ENCODE peak calls at places on chromosomes 3 and 15, in four cellular contexts. One of them, this sample, is unnamed.
A peak's percentile ranks its signal among the peaks of the same experiment; 100 is the strongest.

GRCh38 chr3:25661694-25662455 is 2.8 kb downstream of the TOP2B start:
- DNase-seq in GM12878: no peak
- DNase-seq in K562: no peak
- DNase-seq in HepG2: no peak
- DNase-seq in this sample: peak; percentile 37

GRCh38 chr3:3743754-3744153 is 55.5 kb upstream of the LRRN1 start:
- DNase-seq in HepG2: no peak
- DNase-seq in GM12878: no peak
- DNase-seq in K562: no peak
- DNase-seq in this sample: no peak

GRCh38 chr15:96160800-96161199 is 169.7 kb upstream of the NR2F2 start:
- DNase-seq in K562: no peak
- DNase-seq in GM12878: no peak
- DNase-seq in HepG2: no peak
- DNase-seq in this sample: no peak

GRCh38 chr3:197750863-197751737 is 1.4 kb downstream of the FYTTD1 start:
- DNase-seq in K562: peak; percentile 59
- DNase-seq in GM12878: no peak
- DNase-seq in HepG2: no peak
- DNase-seq in this sample: peak; percentile 32

GRCh38 chr3:151011427-151011826 is 38.9 kb upstream of the CLRN1 start:
- DNase-seq in HepG2: no peak
- DNase-seq in K562: no peak
- DNase-seq in GM12878: no peak
- DNase-seq in this sample: no peak

GRCh38 chr3:15108082-15108545 is 9.2 kb upstream of the RBSN start:
- DNase-seq in HepG2: peak; percentile 64
- DNase-seq in K562: peak; percentile 91
- DNase-seq in GM12878: no peak
- DNase-seq in this sample: peak; percentile 86

GRCh38 chr3:101732240-101732641 is 7.8 kb downstream of the CEP97 start:
- DNase-seq in K562: no peak
- DNase-seq in HepG2: no peak
- DNase-seq in GM12878: no peak
- DNase-seq in this sample: no peak

GRCh38 chr3:188468196-188468595 is 314.2 kb downstream of the LPP start:
- DNase-seq in K562: no peak
- DNase-seq in GM12878: no peak
- DNase-seq in HepG2: no peak
- DNase-seq in this sample: no peak

GRCh38 chr15:44541282-44541958 is 4.5 kb downstream of the EIF3J start:
- DNase-seq in K562: no peak
- DNase-seq in GM12878: no peak
- DNase-seq in HepG2: peak; percentile 16
- DNase-seq in this sample: no peak

GRCh38 chr15:53312707-53313106 is 446.8 kb downstream of the WDR72 start:
- DNase-seq in HepG2: no peak
- DNase-seq in GM12878: no peak
- DNase-seq in K562: no peak
- DNase-seq in this sample: no peak

GRCh38 chr15:64461577-64462162 is 1.3 kb downstream of the ZNF609 start:
- DNase-seq in K562: peak; percentile 96
- DNase-seq in HepG2: peak; percentile 6
- DNase-seq in GM12878: no peak
- DNase-seq in this sample: peak; percentile 49

GRCh38 chr3:62051506-62051905 is 321.8 kb downstream of the FEZF2 start:
- DNase-seq in HepG2: peak; percentile 16
- DNase-seq in K562: peak; percentile 15
- DNase-seq in GM12878: no peak
- DNase-seq in this sample: peak; percentile 13

GRCh38 chr3:161913786-161914389 is 417.3 kb downstream of the OTOL1 start:
- DNase-seq in GM12878: no peak
- DNase-seq in HepG2: peak; percentile 59
- DNase-seq in K562: no peak
- DNase-seq in this sample: no peak

GRCh38 chr3:133905376-133905775 is 9.7 kb upstream of the RAB6B start:
- DNase-seq in GM12878: no peak
- DNase-seq in HepG2: no peak
- DNase-seq in K562: no peak
- DNase-seq in this sample: no peak

GRCh38 chr3:34843479-34843870 is 795.9 kb upstream of the ARPP21 start:
- DNase-seq in GM12878: no peak
- DNase-seq in HepG2: no peak
- DNase-seq in K562: no peak
- DNase-seq in this sample: no peak

GRCh38 chr15:70492240-70493177 is 270.8 kb downstream of the UACA start:
- DNase-seq in GM12878: no peak
- DNase-seq in HepG2: no peak
- DNase-seq in K562: peak; percentile 18
- DNase-seq in this sample: peak; percentile 80

GRCh38 chr3:9866639-9867038 is 13.4 kb downstream of the CIDEC start:
- DNase-seq in HepG2: no peak
- DNase-seq in K562: no peak
- DNase-seq in GM12878: no peak
- DNase-seq in this sample: no peak

GRCh38 chr15:24734391-24734790 is 58.8 kb downstream of the NPAP1 start:
- DNase-seq in HepG2: no peak
- DNase-seq in K562: no peak
- DNase-seq in GM12878: no peak
- DNase-seq in this sample: no peak

GRCh38 chr3:59812778-59813558 is 763.1 kb upstream of the CFAP20DC start:
- DNase-seq in GM12878: no peak
- DNase-seq in HepG2: no peak
- DNase-seq in K562: no peak
- DNase-seq in this sample: no peak

GRCh38 chr15:73813071-73813470 is 59.9 kb upstream of the INSYN1 start:
- DNase-seq in HepG2: no peak
- DNase-seq in K562: no peak
- DNase-seq in GM12878: no peak
- DNase-seq in this sample: no peak

GRCh38 chr3:107064445-107065060 is 312.7 kb upstream of the CCDC54 start:
- DNase-seq in HepG2: peak; percentile 44
- DNase-seq in K562: peak; percentile 62
- DNase-seq in GM12878: peak; percentile 25
- DNase-seq in this sample: peak; percentile 50

GRCh38 chr3:141795719-141796435 is 32.7 kb downstream of the GRK7 start:
- DNase-seq in GM12878: no peak
- DNase-seq in K562: no peak
- DNase-seq in HepG2: no peak
- DNase-seq in this sample: peak; percentile 42

GRCh38 chr3:67551366-67552016 is 102.9 kb downstream of the SUCLG2 start:
- DNase-seq in HepG2: no peak
- DNase-seq in GM12878: no peak
- DNase-seq in K562: no peak
- DNase-seq in this sample: no peak

GRCh38 chr15:37880009-37880834 is 54.2 kb upstream of the TMCO5A start:
- DNase-seq in K562: peak; percentile 30
- DNase-seq in GM12878: no peak
- DNase-seq in HepG2: peak; percentile 7
- DNase-seq in this sample: no peak

GRCh38 chr3:136266468-136266867 is 16.3 kb downstream of the PCCB start:
- DNase-seq in K562: no peak
- DNase-seq in GM12878: no peak
- DNase-seq in HepG2: peak; percentile 16
- DNase-seq in this sample: no peak

GRCh38 chr15:76328962-76329361 is 7.6 kb upstream of the ISL2 start:
- DNase-seq in K562: no peak
- DNase-seq in HepG2: no peak
- DNase-seq in GM12878: no peak
- DNase-seq in this sample: no peak

GRCh38 chr3:53134631-53135232 is 4.5 kb upstream of the RFT1 start:
- DNase-seq in K562: peak; percentile 45
- DNase-seq in GM12878: no peak
- DNase-seq in HepG2: peak; percentile 61
- DNase-seq in this sample: peak; percentile 84

GRCh38 chr3:119427669-119428068 is 35.7 kb downstream of the TMEM39A start:
- DNase-seq in GM12878: no peak
- DNase-seq in K562: no peak
- DNase-seq in HepG2: no peak
- DNase-seq in this sample: no peak

GRCh38 chr3:72181231-72181630 is 396.3 kb upstream of the PROK2 start:
- DNase-seq in K562: no peak
- DNase-seq in GM12878: no peak
- DNase-seq in HepG2: no peak
- DNase-seq in this sample: no peak

GRCh38 chr3:196617256-196617655 is 22.2 kb upstream of the NRROS start:
- DNase-seq in GM12878: no peak
- DNase-seq in HepG2: no peak
- DNase-seq in K562: no peak
- DNase-seq in this sample: no peak

GRCh38 chr15:85543741-85544155 is 163.3 kb downstream of the AKAP13 start:
- DNase-seq in K562: no peak
- DNase-seq in GM12878: no peak
- DNase-seq in HepG2: no peak
- DNase-seq in this sample: no peak
- TF ChIP-seq NFIC in K562: no peak
- TF ChIP-seq NFIC in GM12878: no peak
- TF ChIP-seq NFIC in HepG2: no peak
- TF ChIP-seq NFIC in this sample: no peak

GRCh38 chr15:89088605-89089315 is 504 bp downstream of the ABHD2 start:
- DNase-seq in GM12878: no peak
- DNase-seq in K562: peak; percentile 61
- DNase-seq in HepG2: no peak
- DNase-seq in this sample: no peak

GRCh38 chr15:89091667-89092220 is 3.5 kb downstream of the ABHD2 start:
- DNase-seq in HepG2: no peak
- DNase-seq in GM12878: no peak
- DNase-seq in K562: no peak
- DNase-seq in this sample: no peak

GRCh38 chr15:89090791-89091666 is 2.8 kb downstream of the ABHD2 start:
- DNase-seq in K562: peak; percentile 69
- DNase-seq in GM12878: no peak
- DNase-seq in HepG2: no peak
- DNase-seq in this sample: peak; percentile 42

GRCh38 chr15:89087830-89088604 is at the start of gene ABHD2:
- DNase-seq in HepG2: peak; percentile 100
- DNase-seq in K562: peak; percentile 100
- DNase-seq in GM12878: peak; percentile 99
- DNase-seq in this sample: peak; percentile 90

DNA sequence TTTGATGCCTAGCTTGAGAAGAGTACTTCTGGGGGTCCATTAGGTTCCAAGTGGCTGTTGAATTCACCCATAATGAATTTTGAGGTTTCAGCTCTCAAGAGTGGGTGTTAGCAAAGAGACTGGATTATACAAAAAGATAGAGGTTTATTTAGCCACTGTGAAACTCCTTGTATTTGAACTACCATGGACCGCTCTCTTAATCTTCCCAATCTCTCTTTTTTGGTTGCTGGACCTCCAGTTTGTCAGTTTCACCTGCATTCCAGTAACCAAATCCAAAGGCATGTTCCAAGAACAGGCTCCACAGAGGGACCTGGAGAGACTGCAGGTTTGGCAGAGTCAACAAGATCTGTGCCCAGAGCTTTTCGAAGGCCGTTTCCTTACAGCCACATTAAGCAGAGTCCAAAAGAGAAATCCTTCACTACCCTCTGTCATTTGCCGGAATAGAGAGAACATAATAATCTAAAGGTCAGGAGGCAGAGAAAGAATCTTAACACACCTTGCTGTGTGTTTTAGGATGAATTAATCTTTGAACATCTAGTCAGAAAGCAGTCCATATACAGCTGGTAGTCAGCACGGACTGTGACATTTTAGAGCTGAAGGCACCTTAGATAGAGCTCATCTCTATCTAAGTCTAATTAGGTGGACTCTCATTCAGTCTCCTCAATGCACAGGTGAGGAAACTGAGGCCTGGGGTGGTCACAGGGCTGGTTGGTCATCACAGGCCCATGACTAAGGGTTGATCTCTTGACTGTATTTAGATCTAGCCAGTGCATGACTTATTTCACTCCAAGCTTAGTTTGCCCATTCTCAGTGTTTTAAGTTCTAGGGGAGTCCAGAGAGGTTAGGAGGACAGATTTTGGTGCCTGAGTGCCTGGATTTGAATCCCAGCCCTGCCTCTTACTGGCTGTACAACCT is 1.3 kb downstream of the ABHD2 start:
- DNase-seq in HepG2: no peak
- DNase-seq in K562: no peak
- DNase-seq in GM12878: no peak
- DNase-seq in this sample: no peak
- TF ChIP-seq NFIC in HepG2: no peak
- TF ChIP-seq NFIC in K562: no peak
- TF ChIP-seq NFIC in GM12878: no peak
- TF ChIP-seq NFIC in this sample: no peak

GRCh38 chr3:174620855-174621457 is 238.2 kb upstream of the NAALADL2 start:
- DNase-seq in GM12878: no peak
- DNase-seq in HepG2: no peak
- DNase-seq in K562: no peak
- DNase-seq in this sample: no peak

GRCh38 chr3:174618368-174618767 is 240.8 kb upstream of the NAALADL2 start:
- DNase-seq in HepG2: no peak
- DNase-seq in K562: no peak
- DNase-seq in GM12878: no peak
- DNase-seq in this sample: no peak

GRCh38 chr3:174619244-174619643 is 239.9 kb upstream of the NAALADL2 start:
- DNase-seq in HepG2: no peak
- DNase-seq in GM12878: no peak
- DNase-seq in K562: no peak
- DNase-seq in this sample: no peak

GRCh38 chr3:174620138-174620537 is 239.0 kb upstream of the NAALADL2 start:
- DNase-seq in K562: no peak
- DNase-seq in GM12878: no peak
- DNase-seq in HepG2: no peak
- DNase-seq in this sample: no peak
- TF ChIP-seq NFIC in K562: no peak
- TF ChIP-seq NFIC in GM12878: no peak
- TF ChIP-seq NFIC in HepG2: no peak
- TF ChIP-seq NFIC in this sample: no peak

GRCh38 chr3:153293222-153293621 is 131.2 kb downstream of the RAP2B start:
- DNase-seq in HepG2: no peak
- DNase-seq in K562: no peak
- DNase-seq in GM12878: no peak
- DNase-seq in this sample: no peak
- TF ChIP-seq NFIC in HepG2: no peak
- TF ChIP-seq NFIC in K562: no peak
- TF ChIP-seq NFIC in GM12878: no peak
- TF ChIP-seq NFIC in this sample: no peak